ENCODE peak calls at places on chromosome 5, in nine cellular contexts. Y, R, C, J, U, T, Z, X and H are unnamed samples.

GRCh38 chr5:55982957-55983381 is 11.8 kb downstream of the IL6ST start:
- DNase-seq in Y (no peak), R (no peak), C (peak; percentile 16), J (no peak), U (peak; percentile 54), T (no peak), Z (no peak), X (no peak), H (no peak)

GRCh38 chr5:134138416-134139376 is 24.2 kb downstream of the TCF7 start:
- DNase-seq in Y (peak; percentile 47), R (no peak), C (no peak), J (no peak), U (peak; percentile 33), T (peak; percentile 6), Z (no peak), X (no peak), H (peak; percentile 11)

GRCh38 chr5:160009591-160009989 is 651 bp downstream of the TTC1 start:
- DNase-seq in Y (no peak), R (peak; percentile 15), C (peak; percentile 7), J (no peak), U (no peak), T (no peak), Z (no peak), X (no peak), H (no peak)

GRCh38 chr5:139636975-139637408 is 11.2 kb upstream of the CXXC5 start:
- DNase-seq in Y (peak; percentile 52), R (no peak), C (no peak), J (no peak), U (peak; percentile 46), T (no peak), Z (no peak), X (no peak), H (no peak)

GRCh38 chr5:142924135-142924883 is 154.1 kb downstream of the ARHGAP26 start:
- DNase-seq in Y (peak; percentile 18), R (no peak), C (no peak), J (no peak), U (no peak), T (no peak), Z (no peak), X (no peak), H (no peak)

GRCh38 chr5:76544268-76544926 is 78.8 kb downstream of the F2RL2 start:
- DNase-seq in Y (no peak), R (peak; percentile 69), C (peak; percentile 78), J (peak; percentile 25), U (peak; percentile 48), T (peak; percentile 52), Z (peak; percentile 8), X (peak; percentile 39), H (no peak)

GRCh38 chr5:97243352-97243751 is 60.3 kb upstream of the RIOK2 start:
- DNase-seq in Y (no peak), R (no peak), C (no peak), J (no peak), U (no peak), T (no peak), Z (no peak), X (peak; percentile 3), H (no peak)

GRCh38 chr5:107067391-107067790 is 603.3 kb downstream of the EFNA5 start:
- DNase-seq in Y (peak; percentile 16), R (no peak), C (peak; percentile 36), J (no peak), U (no peak), T (peak; percentile 47), Z (no peak), X (no peak), H (peak; percentile 14)

GRCh38 chr5:32753051-32753450 is 41.9 kb downstream of the NPR3 start:
- DNase-seq in Y (peak; percentile 88), R (no peak), C (no peak), J (no peak), U (no peak), T (no peak), Z (no peak), X (no peak), H (no peak)

GRCh38 chr5:170597876-170598275 is 94.1 kb downstream of the KCNIP1 start:
- DNase-seq in Y (no peak), R (no peak), C (no peak), J (no peak), U (no peak), T (peak; percentile 39), Z (no peak), X (peak; percentile 4), H (no peak)

GRCh38 chr5:147851578-147851977 is 20.1 kb upstream of the SPINK1 start:
- DNase-seq in Y (no peak), R (no peak), C (no peak), J (no peak), U (no peak), T (no peak), Z (no peak), X (no peak), H (no peak)

GRCh38 chr5:93192107-93192506 is 388.9 kb downstream of the NR2F1-AS1 start:
- DNase-seq in Y (peak; percentile 80), R (no peak), C (no peak), J (no peak), U (no peak), T (no peak), Z (peak; percentile 76), X (peak; percentile 60), H (no peak)

GRCh38 chr5:88269222-88269771 is 652 bp upstream of the TMEM161B start:
- DNase-seq in Y (no peak), R (peak; percentile 11), C (peak; percentile 46), J (peak; percentile 4), U (peak; percentile 45), T (peak; percentile 16), Z (no peak), X (no peak), H (no peak)

GRCh38 chr5:131659290-131659689 is 24.3 kb upstream of the RAPGEF6 start:
- DNase-seq in Y (no peak), R (no peak), C (no peak), J (no peak), U (no peak), T (no peak), Z (no peak), X (no peak), H (no peak)

GRCh38 chr5:32102254-32102653 is 71.9 kb downstream of the GOLPH3 start:
- DNase-seq in Y (no peak), R (no peak), C (no peak), J (no peak), U (no peak), T (no peak), Z (no peak), X (no peak), H (no peak)

GRCh38 chr5:13251623-13252367 is 692.7 kb downstream of the DNAH5 start:
- DNase-seq in Y (no peak), R (no peak), C (peak; percentile 36), J (no peak), U (no peak), T (no peak), Z (no peak), X (no peak), H (peak; percentile 15)

GRCh38 chr5:13248236-13248635 is 696.3 kb downstream of the DNAH5 start:
- DNase-seq in Y (no peak), R (no peak), C (no peak), J (no peak), U (no peak), T (no peak), Z (no peak), X (no peak), H (no peak)

GRCh38 chr5:13252701-13253100 is 691.8 kb downstream of the DNAH5 start:
- DNase-seq in Y (no peak), R (no peak), C (no peak), J (no peak), U (no peak), T (no peak), Z (no peak), X (no peak), H (no peak)

GRCh38 chr5:13249854-13250253 is 694.6 kb downstream of the DNAH5 start:
- DNase-seq in Y (no peak), R (no peak), C (no peak), J (no peak), U (no peak), T (no peak), Z (no peak), X (no peak), H (no peak)

GRCh38 chr5:13250450-13251291 is 693.8 kb downstream of the DNAH5 start:
- DNase-seq in Y (peak; percentile 1), R (peak; percentile 20), C (peak; percentile 81), J (no peak), U (peak; percentile 46), T (no peak), Z (peak; percentile 15), X (no peak), H (no peak)
- H3K36me3 ChIP-seq in Y (no peaks in the 10 kb centered on the region), R (no peaks in the 10 kb centered on the region), C (no peaks in the 10 kb centered on the region), J (no peaks in the 10 kb centered on the region), U (no peaks in the 10 kb centered on the region), T (no peaks in the 10 kb centered on the region), Z (no peaks in the 10 kb centered on the region), X (no peaks in the 10 kb centered on the region), H (no peaks in the 10 kb centered on the region)

DNA sequence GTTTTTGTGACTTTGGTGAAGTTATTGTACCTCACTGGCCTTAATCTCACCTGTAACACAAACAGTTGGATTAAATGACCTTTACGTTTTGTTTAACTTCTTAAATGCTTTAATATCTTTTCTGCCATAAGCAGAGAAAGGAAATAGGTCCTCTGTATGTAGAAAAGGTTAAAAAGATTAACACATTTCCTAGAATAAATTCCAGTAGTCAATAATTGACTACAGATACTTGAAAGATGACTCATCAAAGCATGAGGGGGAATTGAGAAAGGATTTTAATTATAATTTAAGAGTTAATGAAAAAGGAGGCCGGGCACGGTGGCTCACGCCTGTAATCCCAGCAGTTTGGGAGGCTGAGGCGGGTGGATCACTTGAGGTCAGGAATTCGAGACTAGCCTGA is 35.8 kb upstream of the CMYA5 start:
- DNase-seq in Y (no peak), R (no peak), C (no peak), J (no peak), U (no peak), T (no peak), Z (no peak), X (no peak), H (no peak)
- H3K36me3 ChIP-seq in Y (peaks cover 72% of the 10 kb centered on the region), R (peaks cover 75% of the 10 kb centered on the region), C (peaks cover 5% of the 10 kb centered on the region), J (peaks cover 13% of the 10 kb centered on the region), U (peaks cover under 1% of the 10 kb centered on the region), T (no peaks in the 10 kb centered on the region), Z (peaks cover 38% of the 10 kb centered on the region), X (peaks cover 2% of the 10 kb centered on the region), H (peaks cover 47% of the 10 kb centered on the region)

DNA sequence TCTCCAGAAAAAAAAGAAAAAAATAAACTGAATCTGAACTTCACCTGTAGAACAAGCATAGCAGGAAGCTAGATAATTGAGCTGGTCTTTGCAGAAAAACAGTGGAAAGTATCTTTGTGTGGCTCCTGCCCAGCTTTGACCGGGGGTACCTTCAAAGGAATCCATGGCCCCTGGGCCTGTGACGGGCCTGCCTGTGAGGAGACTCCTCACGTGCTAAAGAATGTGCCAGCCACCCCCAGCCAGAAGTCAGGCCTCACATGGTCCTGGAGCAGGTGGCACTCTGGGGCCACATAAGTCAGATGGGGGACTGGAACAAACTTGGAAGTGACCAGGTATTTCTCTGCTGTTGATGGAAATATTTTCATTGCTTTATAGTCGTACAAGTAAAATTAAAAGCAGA is 4.1 kb downstream of the NDUFS6 start:
- DNase-seq in Y (no peak), R (no peak), C (no peak), J (no peak), U (no peak), T (no peak), Z (no peak), X (no peak), H (no peak)
- H3K36me3 ChIP-seq in Y (peaks cover 74% of the 10 kb centered on the region), R (peaks cover 46% of the 10 kb centered on the region), C (peaks cover 29% of the 10 kb centered on the region), J (peaks cover 50% of the 10 kb centered on the region), U (peaks cover 21% of the 10 kb centered on the region), T (no peaks in the 10 kb centered on the region), Z (peaks cover 37% of the 10 kb centered on the region), X (peaks cover 58% of the 10 kb centered on the region), H (peaks cover 78% of the 10 kb centered on the region)

DNA sequence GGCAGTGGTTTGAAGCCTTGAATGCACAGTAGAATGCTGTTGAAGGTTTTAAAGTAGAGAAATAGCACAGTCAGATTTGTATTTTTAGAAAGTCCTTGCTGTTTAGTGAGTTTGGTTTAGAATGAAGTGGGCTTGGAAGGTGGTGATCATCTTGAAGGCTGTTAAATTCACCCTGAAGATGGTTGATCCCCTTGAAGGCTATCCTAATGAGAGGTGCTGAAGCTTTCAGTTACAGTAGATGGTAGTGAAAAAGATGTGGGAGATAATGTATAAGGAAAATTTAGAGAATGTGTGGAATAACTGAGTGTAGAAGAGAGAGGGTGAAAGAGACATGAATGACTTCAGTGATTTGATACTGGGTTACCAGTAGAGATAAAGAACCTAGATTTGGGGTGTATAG is 16.0 kb downstream of the TENT2 start:
- DNase-seq in Y (no peak), R (no peak), C (no peak), J (no peak), U (no peak), T (no peak), Z (no peak), X (no peak), H (no peak)
- H3K36me3 ChIP-seq in Y (peaks cover 56% of the 10 kb centered on the region), R (peaks cover 67% of the 10 kb centered on the region), C (peaks cover 13% of the 10 kb centered on the region), J (peaks cover 20% of the 10 kb centered on the region), U (peaks cover 4% of the 10 kb centered on the region), T (no peaks in the 10 kb centered on the region), Z (peaks cover 18% of the 10 kb centered on the region), X (peaks cover 6% of the 10 kb centered on the region), H (peaks cover 66% of the 10 kb centered on the region)